ENCODE peak calls at places on chromosome 14, in five cellular contexts. Y is GM23338; C is CD4-positive, CD25-positive, alpha-beta regulatory T cell; H is psoas muscle; M is breast epithelium. A is an unnamed sample. For H3K4me1 and H3K27me3, the result is how much of the 10 kb centered on the place peaks cover.

GRCh38 chr14:52299692-52300278 is 14.3 kb upstream of the PTGER2 start:
- DNase-seq in C (peak), H (no peak), Y (peak), M (no peak), A (peak)

GRCh38 chr14:54746019-54746418 is 156.6 kb downstream of the GCH1 start:
- DNase-seq in H (no peak), M (no peak), C (no peak), Y (no peak), A (no peak)

GRCh38 chr14:31578266-31578665 is 17.1 kb downstream of the NUBPL start:
- DNase-seq in Y (no peak), H (no peak), C (no peak), M (no peak), A (no peak)

GRCh38 chr14:102964152-102964730 is 41.8 kb downstream of the AMN start:
- DNase-seq in Y (no peak), C (no peak), H (no peak), M (no peak), A (no peak)

GRCh38 chr14:72738181-72738611 is 155.7 kb downstream of the DPF3 start:
- DNase-seq in H (no peak), Y (no peak), C (no peak), M (no peak), A (no peak)

GRCh38 chr14:72617391-72618011 is 276.4 kb downstream of the DPF3 start:
- DNase-seq in M (peak), C (no peak), H (no peak), Y (peak), A (no peak)

GRCh38 chr14:56752428-56752827 is 57.9 kb downstream of the OTX2 start:
- DNase-seq in H (no peak), M (no peak), C (no peak), Y (no peak), A (no peak)

GRCh38 chr14:71890541-71890940 is 41.7 kb upstream of the RGS6 start:
- DNase-seq in M (no peak), Y (no peak), H (no peak), C (no peak), A (no peak)

GRCh38 chr14:75229923-75230792 is 48.5 kb upstream of the FOS start:
- DNase-seq in Y (peak), M (peak), H (peak), C (peak), A (peak)

GRCh38 chr14:97264516-97265230 is 467.5 kb downstream of the VRK1 start:
- DNase-seq in M (no peak), Y (no peak), H (no peak), C (no peak), A (no peak)

GRCh38 chr14:35420036-35420811 is 15.7 kb upstream of the NFKBIA start:
- DNase-seq in H (no peak), M (no peak), Y (no peak), C (no peak), A (no peak)

GRCh38 chr14:99273025-99273723 is 1.2 kb upstream of the BCL11B start:
- DNase-seq in H (no peak), Y (peak), C (peak), M (no peak), A (peak)

GRCh38 chr14:74235017-74235416 is 4.2 kb upstream of the VSX2 start:
- DNase-seq in Y (no peak), C (no peak), H (no peak), M (no peak), A (no peak)

GRCh38 chr14:40347675-40348074 is 915.4 kb upstream of the FBXO33 start:
- DNase-seq in C (no peak), Y (peak), H (no peak), M (no peak), A (no peak)

GRCh38 chr14:92926180-92926845 is 3.4 kb downstream of the CHGA start:
- DNase-seq in M (no peak), C (no peak), Y (no peak), H (no peak), A (no peak)

GRCh38 chr14:106792543-106792942 is 1266.2 kb downstream of the TMEM121 start:
- DNase-seq in Y (no peak), H (no peak), M (no peak), C (no peak), A (no peak)

GRCh38 chr14:77051101-77051500 is 22.6 kb upstream of the IRF2BPL start:
- DNase-seq in M (peak), C (no peak), H (peak), Y (no peak), A (no peak)

GRCh38 chr14:63178912-63179311 is 25.3 kb upstream of the RHOJ start:
- DNase-seq in C (no peak), Y (no peak), M (peak), H (no peak), A (no peak)

GRCh38 chr14:89411976-89412375 is 5.1 kb downstream of the FOXN3 start:
- DNase-seq in C (no peak), Y (no peak), H (no peak), M (no peak), A (no peak)
- H3K4me1 ChIP-seq in C (under half), Y (half or more), H (under half), M (under half), A (under half)

GRCh38 chr14:37597538-37598084 is 2.2 kb downstream of the TTC6 start:
- DNase-seq in Y (peak), M (no peak), H (no peak), C (no peak), A (no peak)
- H3K27me3 ChIP-seq in Y (half or more), M (under half), H (half or more), C (under half), A (under half)

GRCh38 chr14:44634692-44635091 is 127.6 kb upstream of the FSCB start:
- DNase-seq in Y (no peak), C (no peak), M (no peak), H (no peak), A (no peak)
- H3K4me1 ChIP-seq in Y (under half), C (under half), M (under half), H (under half), A (under half)

GRCh38 chr14:53496668-53497067 is 343.5 kb upstream of the DDHD1 start:
- DNase-seq in H (no peak), M (no peak), C (no peak), Y (no peak), A (no peak)
- H3K27me3 ChIP-seq in H (under half), M (under half), C (under half), Y (under half), A (under half)

DNA sequence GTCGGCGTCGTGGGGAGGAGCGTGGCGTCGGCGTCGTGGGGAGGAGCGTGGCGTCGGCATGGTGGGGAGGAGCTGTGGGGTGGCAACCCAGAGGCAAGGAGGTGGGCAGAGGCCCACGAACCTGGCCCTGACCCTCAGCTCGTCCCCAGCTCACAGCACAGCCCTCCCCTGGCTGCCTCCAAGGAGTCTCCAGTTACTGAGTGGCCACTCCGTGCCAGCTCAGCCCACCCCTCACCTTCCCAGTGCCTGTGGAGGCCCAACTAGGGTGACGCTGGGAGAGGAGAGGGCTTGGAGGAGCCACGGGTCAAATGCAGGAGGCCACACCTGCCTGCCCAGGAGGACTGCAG is 5.8 kb downstream of the ADSS1 start:
- DNase-seq in Y (no peak), H (peak), C (no peak), M (no peak), A (no peak)
- H3K4me1 ChIP-seq in Y (under half), H (half or more), C (under half), M (under half), A (under half)

GRCh38 chr14:28765907-28766504 is 581 bp upstream of the FOXG1 start:
- DNase-seq in Y (no peak), C (no peak), H (no peak), M (no peak), A (no peak)
- H3K27me3 ChIP-seq in Y (half or more), C (under half), H (half or more), M (under half), A (under half)

DNA sequence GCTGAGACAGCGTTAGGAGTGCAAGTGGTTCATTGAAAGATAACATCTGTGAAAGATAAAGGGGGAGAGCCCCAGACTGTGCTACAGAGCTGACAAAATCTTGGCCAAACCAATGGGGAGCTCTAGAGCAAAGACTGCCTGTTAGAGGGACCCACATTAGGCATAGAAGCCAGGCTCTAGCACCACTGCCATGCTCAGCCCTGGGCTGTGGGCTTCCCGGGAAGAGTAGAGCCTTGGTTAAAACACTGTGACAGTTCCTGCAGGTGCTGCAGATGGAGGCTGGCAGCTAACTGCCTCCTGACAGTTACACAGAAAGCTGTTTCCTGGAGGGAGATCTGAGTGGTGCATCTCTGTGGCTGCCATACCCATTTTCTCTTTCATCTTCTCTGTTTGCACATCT is 23.0 kb downstream of the TSHR start:
- DNase-seq in H (no peak), M (no peak), C (peak), Y (peak), A (peak)
- H3K4me1 ChIP-seq in H (under half), M (under half), C (under half), Y (under half), A (under half)

GRCh38 chr14:69263771-69264170 is 3.8 kb downstream of the GALNT16 start:
- DNase-seq in H (peak), C (no peak), M (no peak), Y (no peak), A (no peak)
- H3K27me3 ChIP-seq in H (half or more), C (under half), M (under half), Y (under half), A (under half)